ENCODE peak calls at places on chromosome 18, in ten cellular contexts. V, P, I, S, T, B, E, C, Y and Q are unnamed samples.

GRCh38 chr18:10274327-10274726 is 180.1 kb upstream of the APCDD1 start:
- DNase-seq in V (no peak), P (no peak), I (no peak), S (no peak), T (no peak), B (peak; percentile 65), E (no peak), C (no peak), Y (no peak), Q (peak; percentile 18)

GRCh38 chr18:43571078-43571689 is 293.9 kb upstream of the SYT4 start:
- DNase-seq in V (peak; percentile 12), P (no peak), I (no peak), S (peak; percentile 52), T (peak; percentile 52), B (no peak), E (peak; percentile 66), C (no peak), Y (peak; percentile 33), Q (peak; percentile 7)

GRCh38 chr18:22504665-22505064 is 87.0 kb upstream of the CTAGE1 start:
- DNase-seq in V (no peak), P (no peak), I (no peak), S (no peak), T (no peak), B (no peak), E (no peak), C (no peak), Y (peak; percentile 25), Q (peak; percentile 25)

GRCh38 chr18:24153397-24153796 is 14.5 kb downstream of the CABYR start:
- DNase-seq in V (no peak), P (no peak), I (no peak), S (no peak), T (no peak), B (no peak), E (no peak), C (no peak), Y (no peak), Q (no peak)

GRCh38 chr18:79546781-79547272 is 132.8 kb upstream of the CTDP1 start:
- DNase-seq in V (no peak), P (no peak), I (peak; percentile 64), S (no peak), T (no peak), B (peak; percentile 35), E (no peak), C (no peak), Y (no peak), Q (no peak)

GRCh38 chr18:36388310-36388709 is 90.8 kb downstream of the FHOD3 start:
- DNase-seq in V (no peak), P (no peak), I (no peak), S (no peak), T (no peak), B (no peak), E (no peak), C (no peak), Y (no peak), Q (no peak)

GRCh38 chr18:11343096-11343495 is 193.7 kb upstream of the PIEZO2 start:
- DNase-seq in V (no peak), P (no peak), I (no peak), S (no peak), T (no peak), B (no peak), E (no peak), C (no peak), Y (no peak), Q (no peak)

GRCh38 chr18:22063077-22063476 is 106.3 kb upstream of the GATA6 start:
- DNase-seq in V (no peak), P (no peak), I (no peak), S (no peak), T (no peak), B (no peak), E (no peak), C (no peak), Y (no peak), Q (no peak)

GRCh38 chr18:9188359-9189231 is 52.0 kb downstream of the ANKRD12 start:
- DNase-seq in V (no peak), P (no peak), I (no peak), S (no peak), T (no peak), B (peak; percentile 50), E (no peak), C (no peak), Y (no peak), Q (no peak)

GRCh38 chr18:54151376-54151775 is 73.1 kb downstream of the MBD2 start:
- DNase-seq in V (no peak), P (no peak), I (no peak), S (no peak), T (no peak), B (no peak), E (no peak), C (no peak), Y (no peak), Q (no peak)

GRCh38 chr18:51801515-51801914 is 538.5 kb upstream of the DCC start:
- DNase-seq in V (no peak), P (no peak), I (no peak), S (no peak), T (no peak), B (no peak), E (no peak), C (no peak), Y (no peak), Q (no peak)

GRCh38 chr18:48708807-48709206 is 170.0 kb downstream of the CTIF start:
- DNase-seq in V (no peak), P (no peak), I (no peak), S (no peak), T (no peak), B (no peak), E (no peak), C (no peak), Y (no peak), Q (no peak)

GRCh38 chr18:48706630-48707206 is 167.9 kb downstream of the CTIF start:
- DNase-seq in V (peak; percentile 42), P (no peak), I (no peak), S (no peak), T (no peak), B (peak; percentile 43), E (no peak), C (no peak), Y (no peak), Q (no peak)

GRCh38 chr18:48709371-48709770 is 170.5 kb downstream of the CTIF start:
- DNase-seq in V (peak; percentile 56), P (no peak), I (no peak), S (no peak), T (peak; percentile 64), B (peak; percentile 69), E (no peak), C (no peak), Y (no peak), Q (no peak)

GRCh38 chr18:48705531-48705930 is 166.7 kb downstream of the CTIF start:
- DNase-seq in V (no peak), P (no peak), I (no peak), S (no peak), T (no peak), B (peak; percentile 52), E (no peak), C (no peak), Y (no peak), Q (no peak)

DNA sequence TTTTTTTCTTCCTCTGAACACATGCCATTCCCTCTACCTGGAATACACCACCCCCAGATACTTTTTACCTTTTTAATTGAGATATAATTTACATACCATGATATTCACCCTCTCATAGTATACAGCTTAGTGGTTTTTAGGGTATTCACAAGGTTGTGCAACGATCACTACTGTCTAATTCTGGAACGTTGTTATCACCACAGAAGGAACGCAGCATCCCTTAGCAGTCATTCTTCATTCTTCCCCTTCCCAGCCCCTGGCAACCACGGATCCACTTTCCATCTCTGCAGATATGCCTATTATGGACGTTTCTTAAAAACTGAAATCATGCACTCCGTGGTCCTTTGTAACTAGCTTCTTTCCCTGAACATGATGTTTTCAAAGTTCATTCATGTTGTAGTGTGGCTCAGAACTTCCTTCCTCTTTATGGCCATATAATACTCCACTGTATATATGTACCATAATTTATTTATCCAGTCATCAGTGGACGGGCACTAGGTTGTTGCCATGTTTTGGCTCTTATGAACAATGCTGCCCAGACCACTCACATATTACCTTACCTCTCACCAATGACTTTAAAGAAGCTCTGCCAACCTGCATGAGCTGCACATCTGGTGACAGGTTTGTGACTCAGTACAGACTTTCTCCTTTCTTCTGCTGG is 168.9 kb downstream of the CTIF start:
- DNase-seq in V (no peak), P (no peak), I (no peak), S (no peak), T (no peak), B (no peak), E (no peak), C (no peak), Y (no peak), Q (no peak)
- H3K4me1 ChIP-seq in V (peaks cover 5% of the 10 kb centered on the region), P (no peaks in the 10 kb centered on the region), I (peaks cover 24% of the 10 kb centered on the region), S (peaks cover 12% of the 10 kb centered on the region), T (peaks cover 1% of the 10 kb centered on the region), B (peaks cover 14% of the 10 kb centered on the region), E (no peaks in the 10 kb centered on the region), C (no peaks in the 10 kb centered on the region), Y (no peaks in the 10 kb centered on the region), Q (peaks cover 7% of the 10 kb centered on the region)

GRCh38 chr18:76493213-76494107 is 1.6 kb downstream of the ZNF516 start:
- DNase-seq in V (no peak), P (no peak), I (no peak), S (peak; percentile 43), T (no peak), B (no peak), E (peak; percentile 24), C (no peak), Y (peak; percentile 19), Q (peak; percentile 46)
- H3K4me1 ChIP-seq in V (peaks cover 4% of the 10 kb centered on the region), P (peaks cover 20% of the 10 kb centered on the region), I (peaks cover 61% of the 10 kb centered on the region), S (peaks cover 5% of the 10 kb centered on the region), T (peaks cover 3% of the 10 kb centered on the region), B (no peaks in the 10 kb centered on the region), E (peaks cover 17% of the 10 kb centered on the region), C (peaks cover 32% of the 10 kb centered on the region), Y (peaks cover 13% of the 10 kb centered on the region), Q (peaks cover 12% of the 10 kb centered on the region)

DNA sequence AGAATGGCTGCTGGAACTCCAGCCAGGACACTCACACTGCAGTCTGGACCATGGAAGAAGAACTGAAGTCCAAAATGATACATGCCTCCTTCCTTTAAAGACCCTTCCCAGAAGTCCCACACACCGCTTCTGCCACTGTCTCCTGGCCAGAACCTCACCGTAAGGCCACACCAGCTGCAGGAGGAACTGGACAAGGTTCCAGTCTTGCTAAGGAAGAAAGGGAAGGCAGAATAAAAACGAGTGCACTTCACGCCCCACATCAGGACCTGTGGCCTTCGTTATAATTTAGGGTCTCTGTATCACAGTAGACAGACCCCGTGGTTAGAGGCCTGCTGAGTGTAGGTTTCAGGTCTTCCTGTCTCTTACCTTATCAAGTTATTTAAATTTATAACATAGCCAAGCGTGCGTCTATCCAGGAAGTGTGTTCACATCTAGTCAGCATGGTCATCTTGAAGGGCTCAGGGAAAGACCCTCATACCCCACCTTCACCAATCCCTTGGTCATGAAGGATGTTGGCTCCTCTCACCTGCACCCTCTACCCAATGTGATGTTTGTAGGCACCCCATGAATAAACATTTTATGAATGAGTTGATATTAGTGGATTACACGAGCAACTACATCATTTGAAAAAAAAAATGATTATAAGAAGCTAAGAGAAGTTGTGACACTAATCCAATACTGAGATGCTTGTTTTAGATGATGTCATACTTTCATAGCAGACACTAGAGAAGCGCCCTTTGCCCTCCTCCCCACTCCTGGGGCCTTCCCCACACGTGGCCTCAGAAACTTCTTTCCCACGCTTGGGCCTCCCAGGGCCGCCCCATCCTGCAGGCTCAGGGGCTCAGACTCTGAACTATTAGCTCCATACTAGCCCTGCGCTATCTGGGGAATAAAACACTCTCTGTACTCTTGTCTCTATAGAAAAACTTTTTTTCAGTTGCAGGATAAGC is 157.6 kb downstream of the FAM210A start:
- DNase-seq in V (no peak), P (no peak), I (no peak), S (no peak), T (no peak), B (peak; percentile 18), E (no peak), C (no peak), Y (peak; percentile 9), Q (no peak)
- H3K4me1 ChIP-seq in V (peaks cover 14% of the 10 kb centered on the region), P (no peaks in the 10 kb centered on the region), I (peaks cover 12% of the 10 kb centered on the region), S (peaks cover 8% of the 10 kb centered on the region), T (no peaks in the 10 kb centered on the region), B (peaks cover 7% of the 10 kb centered on the region), E (peaks cover 32% of the 10 kb centered on the region), C (no peaks in the 10 kb centered on the region), Y (no peaks in the 10 kb centered on the region), Q (peaks cover 4% of the 10 kb centered on the region)

GRCh38 chr18:30622635-30623034 is 419.9 kb downstream of the DSC3 start:
- DNase-seq in V (no peak), P (no peak), I (no peak), S (no peak), T (no peak), B (no peak), E (no peak), C (no peak), Y (no peak), Q (no peak)
- H3K4me1 ChIP-seq in V (no peaks in the 10 kb centered on the region), P (no peaks in the 10 kb centered on the region), I (no peaks in the 10 kb centered on the region), S (no peaks in the 10 kb centered on the region), T (no peaks in the 10 kb centered on the region), B (no peaks in the 10 kb centered on the region), E (no peaks in the 10 kb centered on the region), C (no peaks in the 10 kb centered on the region), Y (no peaks in the 10 kb centered on the region), Q (no peaks in the 10 kb centered on the region)